ENCODE peak calls at places on chromosomes 5 and 9, in nine cellular contexts. One of them, this sample, is unnamed.

GRCh38 chr5:127858116-127858784 is 155.1 kb downstream of the CCDC192 start:
- DNase-seq in upper lobe of right lung: no peak
- DNase-seq in esophagus squamous epithelium: no peak
- DNase-seq in fibroblast of pulmonary artery: peak
- DNase-seq in psoas muscle: no peak
- DNase-seq in mammary epithelial cell: no peak
- DNase-seq in transverse colon: no peak
- DNase-seq in choroid plexus epithelial cell: no peak
- DNase-seq in astrocyte: peak
- DNase-seq in this sample: no peak

GRCh38 chr5:65624570-65625555 is at the start of the genes SHLD3 and TRAPPC13:
- DNase-seq in upper lobe of right lung: peak
- DNase-seq in esophagus squamous epithelium: peak
- DNase-seq in fibroblast of pulmonary artery: peak
- DNase-seq in psoas muscle: peak
- DNase-seq in mammary epithelial cell: peak
- DNase-seq in transverse colon: peak
- DNase-seq in choroid plexus epithelial cell: peak
- DNase-seq in astrocyte: peak
- DNase-seq in this sample: peak

GRCh38 chr9:112097712-112098688 is 77.1 kb downstream of the SUSD1 start:
- DNase-seq in upper lobe of right lung: no peak
- DNase-seq in esophagus squamous epithelium: no peak
- DNase-seq in fibroblast of pulmonary artery: peak
- DNase-seq in psoas muscle: peak
- DNase-seq in mammary epithelial cell: peak
- DNase-seq in transverse colon: peak
- DNase-seq in choroid plexus epithelial cell: peak
- DNase-seq in astrocyte: peak
- DNase-seq in this sample: no peak

GRCh38 chr5:93930098-93930497 is 188.7 kb upstream of the POU5F2 start:
- DNase-seq in upper lobe of right lung: no peak
- DNase-seq in esophagus squamous epithelium: no peak
- DNase-seq in fibroblast of pulmonary artery: no peak
- DNase-seq in psoas muscle: no peak
- DNase-seq in mammary epithelial cell: no peak
- DNase-seq in transverse colon: no peak
- DNase-seq in choroid plexus epithelial cell: no peak
- DNase-seq in astrocyte: no peak
- DNase-seq in this sample: no peak

GRCh38 chr5:36904677-36905076 is 28.1 kb downstream of the NIPBL start:
- DNase-seq in upper lobe of right lung: no peak
- DNase-seq in esophagus squamous epithelium: no peak
- DNase-seq in fibroblast of pulmonary artery: peak
- DNase-seq in psoas muscle: no peak
- DNase-seq in mammary epithelial cell: no peak
- DNase-seq in transverse colon: no peak
- DNase-seq in choroid plexus epithelial cell: peak
- DNase-seq in astrocyte: no peak
- DNase-seq in this sample: no peak

GRCh38 chr5:141534492-141535213 is 45.8 kb downstream of the PCDHGC5 start:
- DNase-seq in upper lobe of right lung: no peak
- DNase-seq in esophagus squamous epithelium: no peak
- DNase-seq in fibroblast of pulmonary artery: no peak
- DNase-seq in psoas muscle: no peak
- DNase-seq in mammary epithelial cell: no peak
- DNase-seq in transverse colon: no peak
- DNase-seq in choroid plexus epithelial cell: no peak
- DNase-seq in astrocyte: no peak
- DNase-seq in this sample: no peak

GRCh38 chr5:95080026-95080425 is 204.9 kb downstream of the MCTP1 start:
- DNase-seq in upper lobe of right lung: no peak
- DNase-seq in esophagus squamous epithelium: no peak
- DNase-seq in fibroblast of pulmonary artery: peak
- DNase-seq in psoas muscle: no peak
- DNase-seq in mammary epithelial cell: no peak
- DNase-seq in transverse colon: no peak
- DNase-seq in choroid plexus epithelial cell: peak
- DNase-seq in astrocyte: no peak
- DNase-seq in this sample: no peak

GRCh38 chr9:3980771-3981170 is 319.1 kb downstream of the GLIS3 start:
- DNase-seq in upper lobe of right lung: no peak
- DNase-seq in esophagus squamous epithelium: no peak
- DNase-seq in fibroblast of pulmonary artery: peak
- DNase-seq in psoas muscle: no peak
- DNase-seq in mammary epithelial cell: no peak
- DNase-seq in transverse colon: no peak
- DNase-seq in choroid plexus epithelial cell: peak
- DNase-seq in astrocyte: peak
- DNase-seq in this sample: no peak

GRCh38 chr9:105119166-105119565 is 125.3 kb upstream of the SLC44A1 start:
- DNase-seq in upper lobe of right lung: no peak
- DNase-seq in esophagus squamous epithelium: no peak
- DNase-seq in fibroblast of pulmonary artery: no peak
- DNase-seq in psoas muscle: no peak
- DNase-seq in mammary epithelial cell: no peak
- DNase-seq in transverse colon: no peak
- DNase-seq in choroid plexus epithelial cell: no peak
- DNase-seq in astrocyte: no peak
- DNase-seq in this sample: peak

GRCh38 chr5:31113101-31113500 is 80.4 kb upstream of the CDH6 start:
- DNase-seq in upper lobe of right lung: no peak
- DNase-seq in esophagus squamous epithelium: no peak
- DNase-seq in fibroblast of pulmonary artery: peak
- DNase-seq in psoas muscle: no peak
- DNase-seq in mammary epithelial cell: no peak
- DNase-seq in transverse colon: no peak
- DNase-seq in choroid plexus epithelial cell: peak
- DNase-seq in astrocyte: peak
- DNase-seq in this sample: no peak

GRCh38 chr5:157387683-157388093 is 72.3 kb upstream of the NIPAL4 start:
- DNase-seq in upper lobe of right lung: no peak
- DNase-seq in esophagus squamous epithelium: no peak
- DNase-seq in fibroblast of pulmonary artery: peak
- DNase-seq in psoas muscle: no peak
- DNase-seq in mammary epithelial cell: peak
- DNase-seq in transverse colon: no peak
- DNase-seq in choroid plexus epithelial cell: peak
- DNase-seq in astrocyte: peak
- DNase-seq in this sample: peak

GRCh38 chr9:107712390-107712789 is 222.8 kb upstream of the KLF4 start:
- DNase-seq in upper lobe of right lung: no peak
- DNase-seq in esophagus squamous epithelium: no peak
- DNase-seq in fibroblast of pulmonary artery: peak
- DNase-seq in psoas muscle: no peak
- DNase-seq in mammary epithelial cell: peak
- DNase-seq in transverse colon: no peak
- DNase-seq in choroid plexus epithelial cell: peak
- DNase-seq in astrocyte: peak
- DNase-seq in this sample: no peak

GRCh38 chr5:141958773-141959172 is 771 bp upstream of the PCDH12 start:
- DNase-seq in upper lobe of right lung: no peak
- DNase-seq in esophagus squamous epithelium: no peak
- DNase-seq in fibroblast of pulmonary artery: peak
- DNase-seq in psoas muscle: peak
- DNase-seq in mammary epithelial cell: peak
- DNase-seq in transverse colon: no peak
- DNase-seq in choroid plexus epithelial cell: no peak
- DNase-seq in astrocyte: no peak
- DNase-seq in this sample: no peak

GRCh38 chr5:154141686-154142300 is 48.7 kb upstream of the GALNT10 start:
- DNase-seq in upper lobe of right lung: no peak
- DNase-seq in esophagus squamous epithelium: no peak
- DNase-seq in fibroblast of pulmonary artery: no peak
- DNase-seq in psoas muscle: no peak
- DNase-seq in mammary epithelial cell: no peak
- DNase-seq in transverse colon: no peak
- DNase-seq in choroid plexus epithelial cell: no peak
- DNase-seq in astrocyte: no peak
- DNase-seq in this sample: no peak

GRCh38 chr5:117262607-117263131 is 688.0 kb upstream of the SEMA6A start:
- DNase-seq in upper lobe of right lung: no peak
- DNase-seq in esophagus squamous epithelium: no peak
- DNase-seq in fibroblast of pulmonary artery: peak
- DNase-seq in psoas muscle: no peak
- DNase-seq in mammary epithelial cell: no peak
- DNase-seq in transverse colon: no peak
- DNase-seq in choroid plexus epithelial cell: no peak
- DNase-seq in astrocyte: no peak
- DNase-seq in this sample: peak

GRCh38 chr5:128228506-128228905 is 144.9 kb downstream of the SLC12A2 start:
- DNase-seq in upper lobe of right lung: no peak
- DNase-seq in esophagus squamous epithelium: no peak
- DNase-seq in fibroblast of pulmonary artery: peak
- DNase-seq in psoas muscle: no peak
- DNase-seq in mammary epithelial cell: no peak
- DNase-seq in transverse colon: no peak
- DNase-seq in choroid plexus epithelial cell: peak
- DNase-seq in astrocyte: peak
- DNase-seq in this sample: no peak

GRCh38 chr9:129962889-129963703 is 79.9 kb downstream of the FNBP1 start:
- DNase-seq in upper lobe of right lung: peak
- DNase-seq in esophagus squamous epithelium: peak
- DNase-seq in fibroblast of pulmonary artery: peak
- DNase-seq in psoas muscle: no peak
- DNase-seq in mammary epithelial cell: peak
- DNase-seq in transverse colon: peak
- DNase-seq in choroid plexus epithelial cell: peak
- DNase-seq in astrocyte: peak
- DNase-seq in this sample: no peak

GRCh38 chr9:98365227-98365669 is 109.8 kb upstream of the TBC1D2 start:
- DNase-seq in upper lobe of right lung: no peak
- DNase-seq in esophagus squamous epithelium: no peak
- DNase-seq in fibroblast of pulmonary artery: peak
- DNase-seq in psoas muscle: no peak
- DNase-seq in mammary epithelial cell: peak
- DNase-seq in transverse colon: no peak
- DNase-seq in choroid plexus epithelial cell: peak
- DNase-seq in astrocyte: peak
- DNase-seq in this sample: no peak
- TF ChIP-seq CTCF in upper lobe of right lung: peak
- TF ChIP-seq CTCF in esophagus squamous epithelium: no peak
- TF ChIP-seq CTCF in fibroblast of pulmonary artery: peak
- TF ChIP-seq CTCF in psoas muscle: no peak
- TF ChIP-seq CTCF in mammary epithelial cell: peak
- TF ChIP-seq CTCF in transverse colon: peak
- TF ChIP-seq CTCF in choroid plexus epithelial cell: peak
- TF ChIP-seq CTCF in astrocyte: peak
- TF ChIP-seq CTCF in this sample: no peak

DNA sequence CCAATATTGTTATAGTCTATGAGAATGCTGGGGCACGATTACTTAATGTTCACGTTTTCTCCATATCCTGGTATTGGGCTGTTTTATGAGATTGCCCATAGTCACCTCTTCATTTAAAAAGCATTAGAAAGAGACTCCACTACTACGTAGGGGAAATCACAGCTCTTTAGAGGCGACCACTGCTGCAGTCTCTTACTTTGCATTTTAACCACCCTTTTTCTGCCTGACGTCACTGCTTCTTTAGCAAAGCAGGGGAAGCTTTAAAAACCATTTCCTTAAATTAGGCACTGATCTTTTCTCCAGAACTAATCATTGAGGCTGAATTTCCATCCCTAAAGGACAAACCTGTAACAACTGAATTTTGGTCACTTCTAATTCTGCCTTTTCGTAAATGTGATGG is 38.9 kb downstream of the ZNF608 start:
- DNase-seq in upper lobe of right lung: no peak
- DNase-seq in esophagus squamous epithelium: no peak
- DNase-seq in fibroblast of pulmonary artery: no peak
- DNase-seq in psoas muscle: no peak
- DNase-seq in mammary epithelial cell: no peak
- DNase-seq in transverse colon: no peak
- DNase-seq in choroid plexus epithelial cell: no peak
- DNase-seq in astrocyte: no peak
- DNase-seq in this sample: no peak
- H3K4me3 ChIP-seq in upper lobe of right lung: no peak
- H3K4me3 ChIP-seq in esophagus squamous epithelium: peak
- H3K4me3 ChIP-seq in fibroblast of pulmonary artery: no peak
- H3K4me3 ChIP-seq in psoas muscle: no peak
- H3K4me3 ChIP-seq in mammary epithelial cell: no peak
- H3K4me3 ChIP-seq in transverse colon: no peak
- H3K4me3 ChIP-seq in choroid plexus epithelial cell: no peak
- H3K4me3 ChIP-seq in astrocyte: no peak
- H3K4me3 ChIP-seq in this sample: peak

DNA sequence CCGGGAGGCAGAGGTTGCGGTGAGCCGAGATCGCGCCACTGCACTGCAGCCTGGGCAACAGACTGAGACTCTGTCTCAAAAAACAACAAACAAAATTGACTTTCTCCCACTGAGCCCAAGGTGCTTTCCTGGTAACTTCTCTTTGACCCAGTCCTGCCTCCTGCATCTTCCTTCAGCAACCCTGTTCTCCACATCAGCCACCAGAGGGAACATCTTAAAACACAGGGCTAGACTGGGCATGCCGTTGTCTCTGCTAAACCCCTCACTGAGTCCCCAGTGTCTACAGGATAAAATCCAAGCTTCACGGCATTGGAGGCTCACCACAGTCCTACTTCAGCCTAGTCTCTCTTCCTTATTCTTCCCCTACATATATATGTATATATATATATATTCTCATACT is 39.8 kb upstream of the KCNMB1 start:
- DNase-seq in upper lobe of right lung: no peak
- DNase-seq in esophagus squamous epithelium: no peak
- DNase-seq in fibroblast of pulmonary artery: peak
- DNase-seq in psoas muscle: no peak
- DNase-seq in mammary epithelial cell: no peak
- DNase-seq in transverse colon: no peak
- DNase-seq in choroid plexus epithelial cell: peak
- DNase-seq in astrocyte: no peak
- DNase-seq in this sample: no peak
- TF ChIP-seq CTCF in upper lobe of right lung: no peak
- TF ChIP-seq CTCF in esophagus squamous epithelium: no peak
- TF ChIP-seq CTCF in fibroblast of pulmonary artery: peak
- TF ChIP-seq CTCF in psoas muscle: no peak
- TF ChIP-seq CTCF in mammary epithelial cell: peak
- TF ChIP-seq CTCF in transverse colon: no peak
- TF ChIP-seq CTCF in choroid plexus epithelial cell: peak
- TF ChIP-seq CTCF in astrocyte: peak
- TF ChIP-seq CTCF in this sample: no peak

GRCh38 chr9:132214027-132214622 is 52.3 kb downstream of the NTNG2 start:
- DNase-seq in upper lobe of right lung: peak
- DNase-seq in esophagus squamous epithelium: no peak
- DNase-seq in fibroblast of pulmonary artery: peak
- DNase-seq in psoas muscle: peak
- DNase-seq in mammary epithelial cell: peak
- DNase-seq in transverse colon: no peak
- DNase-seq in choroid plexus epithelial cell: peak
- DNase-seq in astrocyte: peak
- DNase-seq in this sample: peak
- H3K4me3 ChIP-seq in upper lobe of right lung: no peak
- H3K4me3 ChIP-seq in esophagus squamous epithelium: no peak
- H3K4me3 ChIP-seq in fibroblast of pulmonary artery: no peak
- H3K4me3 ChIP-seq in psoas muscle: no peak
- H3K4me3 ChIP-seq in mammary epithelial cell: no peak
- H3K4me3 ChIP-seq in transverse colon: no peak
- H3K4me3 ChIP-seq in choroid plexus epithelial cell: no peak
- H3K4me3 ChIP-seq in astrocyte: peak
- H3K4me3 ChIP-seq in this sample: peak